ENCODE peak calls at places on chromosomes 2 and 18, in six cellular contexts. One of them, this sample, is unnamed.

GRCh38 chr2:54814367-54815155 is 91.1 kb downstream of the EML6 start:
- DNase-seq in uterus: no peak
- DNase-seq in A549: no peak
- DNase-seq in K562: no peak
- DNase-seq in breast epithelium: no peak
- DNase-seq in GM12891: no peak
- DNase-seq in this sample: no peak

GRCh38 chr2:85850451-85850850 is 38.3 kb downstream of the ST3GAL5 start:
- DNase-seq in uterus: no peak
- DNase-seq in A549: no peak
- DNase-seq in K562: no peak
- DNase-seq in breast epithelium: no peak
- DNase-seq in GM12891: no peak
- DNase-seq in this sample: no peak

GRCh38 chr2:99140056-99140859 is 1.2 kb upstream of the C2orf15 start:
- DNase-seq in uterus: no peak
- DNase-seq in A549: no peak
- DNase-seq in K562: no peak
- DNase-seq in breast epithelium: no peak
- DNase-seq in GM12891: no peak
- DNase-seq in this sample: no peak

GRCh38 chr18:55559735-55560134 is 28.3 kb downstream of the TCF4 start:
- DNase-seq in uterus: no peak
- DNase-seq in A549: no peak
- DNase-seq in K562: no peak
- DNase-seq in breast epithelium: no peak
- DNase-seq in GM12891: no peak
- DNase-seq in this sample: no peak

GRCh38 chr2:100611079-100612029 is 48.6 kb downstream of the PDCL3 start:
- DNase-seq in uterus: no peak
- DNase-seq in A549: no peak
- DNase-seq in K562: no peak
- DNase-seq in breast epithelium: no peak
- DNase-seq in GM12891: no peak
- DNase-seq in this sample: no peak

GRCh38 chr2:45964226-45964841 is 312.9 kb downstream of the PRKCE start:
- DNase-seq in uterus: peak
- DNase-seq in A549: peak
- DNase-seq in K562: no peak
- DNase-seq in breast epithelium: peak
- DNase-seq in GM12891: no peak
- DNase-seq in this sample: no peak

GRCh38 chr2:69482471-69482870 is 45.2 kb upstream of the NFU1 start:
- DNase-seq in uterus: no peak
- DNase-seq in A549: no peak
- DNase-seq in K562: no peak
- DNase-seq in breast epithelium: no peak
- DNase-seq in GM12891: no peak
- DNase-seq in this sample: no peak

GRCh38 chr2:141554810-141555209 is 576.0 kb downstream of the LRP1B start:
- DNase-seq in uterus: no peak
- DNase-seq in A549: peak
- DNase-seq in K562: no peak
- DNase-seq in breast epithelium: no peak
- DNase-seq in GM12891: no peak
- DNase-seq in this sample: peak

GRCh38 chr2:216214768-216215167 is 105.6 kb downstream of the XRCC5 start:
- DNase-seq in uterus: no peak
- DNase-seq in A549: no peak
- DNase-seq in K562: no peak
- DNase-seq in breast epithelium: no peak
- DNase-seq in GM12891: no peak
- DNase-seq in this sample: no peak

GRCh38 chr2:216217904-216218260 is 108.7 kb downstream of the XRCC5 start:
- DNase-seq in uterus: no peak
- DNase-seq in A549: no peak
- DNase-seq in K562: no peak
- DNase-seq in breast epithelium: no peak
- DNase-seq in GM12891: no peak
- DNase-seq in this sample: no peak

GRCh38 chr2:216216951-216217903 is 108.1 kb downstream of the XRCC5 start:
- DNase-seq in uterus: no peak
- DNase-seq in A549: peak
- DNase-seq in K562: peak
- DNase-seq in breast epithelium: no peak
- DNase-seq in GM12891: no peak
- DNase-seq in this sample: no peak

GRCh38 chr2:216219866-216220265 is 110.7 kb downstream of the XRCC5 start:
- DNase-seq in uterus: no peak
- DNase-seq in A549: no peak
- DNase-seq in K562: no peak
- DNase-seq in breast epithelium: no peak
- DNase-seq in GM12891: no peak
- DNase-seq in this sample: no peak

DNA sequence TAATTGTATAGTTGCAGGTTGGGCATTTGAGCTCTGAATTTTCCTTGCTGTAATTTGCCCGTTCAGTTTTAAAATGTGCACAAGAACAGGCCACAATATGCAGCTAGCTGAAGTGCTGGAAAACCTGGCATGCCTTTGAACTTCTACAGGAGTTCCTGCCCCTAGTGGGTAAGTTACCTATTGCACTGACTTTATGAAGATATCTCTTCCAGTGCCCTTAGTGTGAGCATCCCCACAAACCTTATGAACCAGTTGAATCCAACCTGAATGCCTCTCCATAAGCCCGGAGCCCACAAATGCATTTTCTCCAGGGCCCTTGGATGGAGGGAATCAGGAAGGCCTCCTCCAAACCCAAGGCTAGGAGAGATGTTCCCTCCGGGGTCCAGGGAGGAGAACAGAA is 106.8 kb downstream of the XRCC5 start:
- DNase-seq in uterus: no peak
- DNase-seq in A549: peak
- DNase-seq in K562: peak
- DNase-seq in breast epithelium: no peak
- DNase-seq in GM12891: no peak
- DNase-seq in this sample: peak
- TF ChIP-seq POLR2A in uterus: no peak
- TF ChIP-seq POLR2A in A549: no peak
- TF ChIP-seq POLR2A in K562: no peak
- TF ChIP-seq POLR2A in breast epithelium: no peak
- TF ChIP-seq POLR2A in GM12891: no peak
- TF ChIP-seq POLR2A in this sample: no peak

GRCh38 chr2:238151205-238151604 is 7.6 kb upstream of the ERFE start:
- DNase-seq in uterus: no peak
- DNase-seq in A549: no peak
- DNase-seq in K562: no peak
- DNase-seq in breast epithelium: no peak
- DNase-seq in GM12891: no peak
- DNase-seq in this sample: no peak

GRCh38 chr2:238148981-238149380 is 9.8 kb upstream of the ERFE start:
- DNase-seq in uterus: no peak
- DNase-seq in A549: no peak
- DNase-seq in K562: no peak
- DNase-seq in breast epithelium: no peak
- DNase-seq in GM12891: no peak
- DNase-seq in this sample: no peak

GRCh38 chr2:238150686-238151085 is 8.1 kb upstream of the ERFE start:
- DNase-seq in uterus: no peak
- DNase-seq in A549: no peak
- DNase-seq in K562: no peak
- DNase-seq in breast epithelium: no peak
- DNase-seq in GM12891: no peak
- DNase-seq in this sample: no peak

GRCh38 chr2:238151628-238152235 is 7.0 kb upstream of the ERFE start:
- DNase-seq in uterus: no peak
- DNase-seq in A549: no peak
- DNase-seq in K562: no peak
- DNase-seq in breast epithelium: no peak
- DNase-seq in GM12891: no peak
- DNase-seq in this sample: no peak

GRCh38 chr2:238149841-238150572 is 8.8 kb upstream of the ERFE start:
- DNase-seq in uterus: no peak
- DNase-seq in A549: no peak
- DNase-seq in K562: no peak
- DNase-seq in breast epithelium: no peak
- DNase-seq in GM12891: no peak
- DNase-seq in this sample: no peak
- TF ChIP-seq POLR2A in uterus: no peak
- TF ChIP-seq POLR2A in A549: no peak
- TF ChIP-seq POLR2A in K562: no peak
- TF ChIP-seq POLR2A in breast epithelium: no peak
- TF ChIP-seq POLR2A in GM12891: no peak
- TF ChIP-seq POLR2A in this sample: no peak

GRCh38 chr2:39437522-39438296 is 624 bp upstream of the MAP4K3 start:
- DNase-seq in uterus: peak
- DNase-seq in A549: peak
- DNase-seq in K562: peak
- DNase-seq in breast epithelium: peak
- DNase-seq in GM12891: peak
- DNase-seq in this sample: peak
- TF ChIP-seq POLR2A in uterus: no peak
- TF ChIP-seq POLR2A in A549: peak
- TF ChIP-seq POLR2A in K562: no peak
- TF ChIP-seq POLR2A in breast epithelium: no peak
- TF ChIP-seq POLR2A in GM12891: peak
- TF ChIP-seq POLR2A in this sample: no peak

GRCh38 chr2:37456479-37456878 is 112.0 kb downstream of the QPCT start:
- DNase-seq in uterus: no peak
- DNase-seq in A549: no peak
- DNase-seq in K562: no peak
- DNase-seq in breast epithelium: no peak
- DNase-seq in GM12891: no peak
- DNase-seq in this sample: no peak

GRCh38 chr2:37457401-37457901 is 113.0 kb downstream of the QPCT start:
- DNase-seq in uterus: no peak
- DNase-seq in A549: no peak
- DNase-seq in K562: no peak
- DNase-seq in breast epithelium: no peak
- DNase-seq in GM12891: no peak
- DNase-seq in this sample: no peak

GRCh38 chr2:37458133-37458532 is 113.7 kb downstream of the QPCT start:
- DNase-seq in uterus: no peak
- DNase-seq in A549: no peak
- DNase-seq in K562: no peak
- DNase-seq in breast epithelium: no peak
- DNase-seq in GM12891: no peak
- DNase-seq in this sample: no peak

GRCh38 chr2:37453024-37453423 is 108.6 kb downstream of the QPCT start:
- DNase-seq in uterus: no peak
- DNase-seq in A549: no peak
- DNase-seq in K562: no peak
- DNase-seq in breast epithelium: no peak
- DNase-seq in GM12891: no peak
- DNase-seq in this sample: no peak

GRCh38 chr2:37454851-37455762 is 110.7 kb downstream of the QPCT start:
- DNase-seq in uterus: peak
- DNase-seq in A549: no peak
- DNase-seq in K562: no peak
- DNase-seq in breast epithelium: no peak
- DNase-seq in GM12891: no peak
- DNase-seq in this sample: no peak
- TF ChIP-seq POLR2A in uterus: no peak
- TF ChIP-seq POLR2A in A549: no peak
- TF ChIP-seq POLR2A in K562: no peak
- TF ChIP-seq POLR2A in breast epithelium: no peak
- TF ChIP-seq POLR2A in GM12891: no peak
- TF ChIP-seq POLR2A in this sample: no peak

DNA sequence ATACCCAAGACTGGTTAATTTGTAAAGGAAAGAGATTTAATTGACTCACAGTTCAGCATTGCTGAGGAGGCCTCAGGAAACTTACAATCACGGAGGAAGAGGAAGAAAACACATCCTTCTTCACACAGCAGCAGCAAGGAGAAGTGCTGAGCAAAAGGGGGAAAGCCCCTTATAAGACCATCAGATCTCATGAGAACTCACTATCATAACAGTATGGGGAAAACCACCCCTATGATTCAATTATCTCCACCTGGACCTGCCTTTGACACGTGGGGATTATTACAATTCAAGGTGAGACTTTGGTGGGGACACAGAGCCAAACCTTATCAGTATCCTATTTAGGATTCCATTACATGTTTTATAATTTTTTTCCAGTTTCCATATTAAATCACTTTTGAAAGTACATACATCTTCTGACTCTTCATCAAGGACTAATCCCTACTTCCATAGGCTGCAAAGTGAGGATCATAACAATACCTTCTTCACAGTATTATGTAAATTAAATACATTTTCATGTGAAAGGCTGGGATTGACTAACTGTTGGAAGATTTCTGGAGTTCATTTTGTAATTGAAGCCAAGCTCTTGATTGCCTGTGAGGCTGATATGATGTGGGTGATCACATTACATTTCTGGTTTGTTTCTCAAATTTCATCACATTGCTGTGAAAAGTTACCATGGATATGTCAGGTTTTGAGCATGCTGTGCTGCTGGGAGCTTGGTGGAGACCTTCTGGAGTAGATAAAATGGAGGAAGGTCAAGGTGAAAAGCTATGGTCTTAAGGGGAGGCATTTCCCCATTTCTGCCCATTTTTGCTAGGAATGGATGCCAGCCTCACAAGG is 31.7 kb upstream of the CERS6 start:
- DNase-seq in uterus: no peak
- DNase-seq in A549: no peak
- DNase-seq in K562: no peak
- DNase-seq in breast epithelium: no peak
- DNase-seq in GM12891: no peak
- DNase-seq in this sample: no peak
- TF ChIP-seq POLR2A in uterus: no peak
- TF ChIP-seq POLR2A in A549: no peak
- TF ChIP-seq POLR2A in K562: no peak
- TF ChIP-seq POLR2A in breast epithelium: no peak
- TF ChIP-seq POLR2A in GM12891: no peak
- TF ChIP-seq POLR2A in this sample: no peak

GRCh38 chr2:138202762-138203161 is 238.5 kb downstream of the HNMT start:
- DNase-seq in uterus: no peak
- DNase-seq in A549: no peak
- DNase-seq in K562: no peak
- DNase-seq in breast epithelium: no peak
- DNase-seq in GM12891: no peak
- DNase-seq in this sample: no peak
- TF ChIP-seq POLR2A in uterus: no peak
- TF ChIP-seq POLR2A in A549: no peak
- TF ChIP-seq POLR2A in K562: no peak
- TF ChIP-seq POLR2A in breast epithelium: no peak
- TF ChIP-seq POLR2A in GM12891: no peak
- TF ChIP-seq POLR2A in this sample: no peak

GRCh38 chr2:71130325-71131260 is at the start of gene MPHOSPH10:
- DNase-seq in uterus: peak
- DNase-seq in A549: peak
- DNase-seq in K562: peak
- DNase-seq in breast epithelium: peak
- DNase-seq in GM12891: peak
- DNase-seq in this sample: peak
- TF ChIP-seq POLR2A in uterus: peak
- TF ChIP-seq POLR2A in A549: peak
- TF ChIP-seq POLR2A in K562: peak
- TF ChIP-seq POLR2A in breast epithelium: no peak
- TF ChIP-seq POLR2A in GM12891: peak
- TF ChIP-seq POLR2A in this sample: peak

This sample was measured in erythroblast.